ENCODE peak calls at places on chromosomes 11 and 22, in nine cellular contexts. N is left ventricle myocardium inferior; D is RWPE1; T is HFFc6; V is mesothelial cell of epicardium; W is BJ; H is CD4-positive, alpha-beta T cell; P is mammary epithelial cell; S is IMR-90. L is an unnamed sample.

GRCh38 chr11:87097582-87097981 is 59.8 kb downstream of the TMEM135 start:
- DNase-seq in D (peak), N (no peak), S (peak), P (peak), H (no peak), V (no peak), T (peak), W (no peak), L (peak)

GRCh38 chr11:118200901-118201680 is 23.7 kb downstream of the JAML start:
- DNase-seq in T (no peak), N (no peak), H (no peak), V (no peak), W (no peak), D (no peak), P (no peak), S (no peak), L (no peak)

GRCh38 chr11:19723572-19724342 is 11.1 kb downstream of the NAV2 start:
- DNase-seq in W (peak), P (peak), S (peak), T (peak), V (no peak), D (no peak), H (peak), N (no peak), L (peak)

GRCh38 chr11:36292311-36292722 is 3.1 kb upstream of the COMMD9 start:
- DNase-seq in D (peak), N (no peak), V (no peak), P (peak), S (peak), W (no peak), H (no peak), T (peak), L (peak)

GRCh38 chr22:25402501-25403283 is 161.8 kb upstream of the GRK3 start:
- DNase-seq in P (peak), T (peak), D (peak), H (no peak), W (no peak), N (peak), S (peak), V (no peak), L (peak)

GRCh38 chr22:32044913-32045312 is 1.9 kb downstream of the SLC5A1 start:
- DNase-seq in V (no peak), D (no peak), P (no peak), H (no peak), N (no peak), S (no peak), T (no peak), W (no peak), L (no peak)

GRCh38 chr11:108929241-108929640 is 264.4 kb downstream of the DDX10 start:
- DNase-seq in N (no peak), T (peak), D (peak), P (peak), S (peak), V (no peak), H (no peak), W (peak), L (peak)

GRCh38 chr22:46075764-46076531 is 74.4 kb upstream of the PPARA start:
- DNase-seq in V (peak), S (no peak), P (peak), H (no peak), D (no peak), N (peak), T (no peak), W (no peak), L (no peak)

GRCh38 chr22:36470994-36471331 is 10.5 kb downstream of the TXN2 start:
- DNase-seq in H (no peak), P (no peak), T (no peak), N (no peak), V (no peak), D (no peak), S (peak), W (no peak), L (peak)

GRCh38 chr11:109071712-109072524 is 350.1 kb upstream of the C11orf87 start:
- DNase-seq in P (peak), D (peak), N (no peak), W (no peak), H (no peak), V (no peak), T (no peak), S (peak), L (peak)

GRCh38 chr22:36775589-36775965 is 342 bp downstream of the IFT27 start:
- DNase-seq in D (no peak), H (no peak), S (peak), W (no peak), V (no peak), P (peak), N (peak), T (no peak), L (no peak)

GRCh38 chr11:118622376-118623290 is 15.2 kb downstream of the PHLDB1 start:
- DNase-seq in P (peak), W (no peak), V (no peak), D (peak), T (peak), N (peak), H (no peak), S (peak), L (peak)

GRCh38 chr22:38490915-38491314 is 15.2 kb downstream of the DDX17 start:
- DNase-seq in T (peak), W (no peak), N (peak), P (no peak), H (no peak), S (peak), V (no peak), D (no peak), L (no peak)

GRCh38 chr11:102551188-102551781 is 20.7 kb upstream of the MMP7 start:
- DNase-seq in V (no peak), P (no peak), W (no peak), D (no peak), T (no peak), H (no peak), N (no peak), S (no peak), L (no peak)

GRCh38 chr11:35144103-35144741 is 5.3 kb downstream of the CD44 start:
- DNase-seq in H (peak), T (peak), S (peak), D (peak), N (no peak), V (no peak), W (no peak), P (peak), L (peak)

GRCh38 chr22:49398646-49399045 is 429.0 kb downstream of the BRD1 start:
- DNase-seq in V (no peak), W (no peak), S (no peak), P (no peak), N (no peak), H (no peak), D (no peak), T (no peak), L (no peak)

GRCh38 chr11:118168751-118169150 is 7.7 kb downstream of the SCN2B start:
- DNase-seq in H (no peak), P (peak), W (no peak), N (no peak), T (no peak), D (no peak), S (no peak), V (no peak), L (peak)

GRCh38 chr11:17552392-17553248 is 5.6 kb downstream of the OTOG start:
- DNase-seq in N (no peak), W (no peak), D (no peak), H (no peak), V (no peak), S (peak), P (no peak), T (no peak), L (no peak)

GRCh38 chr11:81342956-81343355 is 1390.7 kb downstream of the FAM181B start:
- DNase-seq in W (no peak), H (no peak), V (no peak), T (no peak), S (no peak), D (no peak), N (no peak), P (no peak), L (no peak)

GRCh38 chr11:76692956-76693355 is 22.4 kb upstream of the LRRC32 start:
- DNase-seq in D (no peak), P (no peak), T (no peak), V (no peak), W (no peak), H (no peak), S (no peak), N (no peak), L (no peak)

GRCh38 chr11:122215244-122215992 is 99.4 kb upstream of the BLID start:
- DNase-seq in S (peak), W (peak), H (no peak), P (no peak), T (peak), V (peak), D (peak), N (peak), L (peak)

GRCh38 chr22:19784396-19785175 is 24.0 kb downstream of the TBX1 start:
- DNase-seq in T (no peak), H (no peak), W (no peak), P (no peak), D (no peak), N (no peak), V (peak), S (no peak), L (no peak)

GRCh38 chr22:42160830-42161696 is 30.5 kb upstream of the CYP2D6 start:
- DNase-seq in D (peak), H (no peak), T (no peak), P (no peak), W (no peak), V (no peak), N (no peak), S (no peak), L (peak)

GRCh38 chr22:40588726-40589125 is 47.8 kb downstream of the MRTFA start:
- DNase-seq in V (no peak), S (peak), T (peak), N (no peak), W (no peak), H (no peak), D (no peak), P (peak), L (peak)

GRCh38 chr22:47990486-47990885 is 1228.0 kb downstream of the TBC1D22A start:
- DNase-seq in N (no peak), T (no peak), V (no peak), H (no peak), P (no peak), W (no peak), S (no peak), D (no peak), L (no peak)

GRCh38 chr22:35892192-35892591 is 136.4 kb downstream of the RBFOX2 start:
- DNase-seq in N (no peak), S (peak), W (no peak), H (no peak), D (no peak), T (peak), P (peak), V (no peak), L (peak)

GRCh38 chr22:22948651-22949611 is 61.3 kb downstream of the IGLL5 start:
- DNase-seq in T (no peak), N (no peak), W (no peak), D (no peak), V (no peak), H (no peak), P (no peak), S (peak), L (no peak)

GRCh38 chr22:45488764-45489370 is 13.8 kb upstream of the FBLN1 start:
- DNase-seq in H (no peak), T (no peak), S (no peak), N (no peak), D (no peak), P (no peak), W (no peak), V (no peak), L (no peak)

GRCh38 chr22:23258826-23259170 is 78.5 kb downstream of the BCR start:
- DNase-seq in P (no peak), D (no peak), S (no peak), T (no peak), V (no peak), N (no peak), W (no peak), H (no peak), L (no peak)

GRCh38 chr11:30016588-30017363 is at the start of gene KCNA4:
- DNase-seq in D (peak), W (no peak), V (peak), N (peak), H (no peak), S (no peak), T (no peak), P (no peak), L (peak)

GRCh38 chr22:27318516-27318915 is 483.0 kb downstream of the MN1 start:
- DNase-seq in W (peak), H (no peak), P (no peak), S (peak), D (no peak), N (peak), V (no peak), T (peak), L (peak)

GRCh38 chr22:44727709-44728108 is 24.7 kb upstream of the ARHGAP8 start:
- DNase-seq in V (no peak), P (no peak), T (no peak), S (no peak), W (no peak), N (no peak), H (no peak), D (no peak), L (no peak)

GRCh38 chr11:8613036-8613435 is 19.0 kb upstream of the STK33 start:
- DNase-seq in H (no peak), T (no peak), W (no peak), P (peak), V (no peak), S (no peak), D (no peak), N (no peak), L (peak)

GRCh38 chr22:41479671-41480396 is 10.9 kb downstream of the ACO2 start:
- DNase-seq in H (no peak), D (no peak), P (no peak), W (no peak), N (no peak), V (no peak), T (peak), S (peak), L (no peak)

GRCh38 chr11:61131586-61131985 is 29.3 kb downstream of the CD5 start:
- DNase-seq in T (no peak), P (no peak), N (no peak), V (no peak), D (no peak), W (no peak), S (no peak), H (no peak), L (no peak)

GRCh38 chr22:44972363-44973083 is 37.3 kb downstream of the PHF21B start:
- DNase-seq in P (no peak), D (no peak), W (no peak), S (peak), N (no peak), V (no peak), T (no peak), H (no peak), L (peak)

GRCh38 chr22:40413873-40414272 is 43.5 kb downstream of the SGSM3 start:
- DNase-seq in W (no peak), P (no peak), H (no peak), S (no peak), T (no peak), N (no peak), V (no peak), D (no peak), L (no peak)

GRCh38 chr11:27200779-27201453 is 160.3 kb downstream of the BBOX1 start:
- DNase-seq in V (no peak), W (no peak), T (no peak), P (no peak), N (no peak), S (no peak), H (no peak), D (no peak), L (no peak)

GRCh38 chr22:40035351-40035750 is 40.6 kb downstream of the FAM83F start:
- DNase-seq in P (no peak), D (no peak), V (no peak), H (no peak), W (no peak), N (no peak), S (no peak), T (no peak), L (no peak)

GRCh38 chr22:16932577-16932976 is 75.4 kb downstream of the GAB4 start:
- DNase-seq in V (no peak), S (no peak), P (peak), D (no peak), W (no peak), H (no peak), T (no peak), N (no peak), L (no peak)
- TF ChIP-seq CTCF in V (no peak), S (no peak), P (peak), D (no peak), W (peak), H (no peak), T (peak), N (peak), L (no peak)

GRCh38 chr11:69716099-69716498 is 12.3 kb upstream of the FGF19 start:
- DNase-seq in D (no peak), V (no peak), S (no peak), P (no peak), N (no peak), H (no peak), W (no peak), T (no peak), L (no peak)

GRCh38 chr11:69715446-69715845 is 11.6 kb upstream of the FGF19 start:
- DNase-seq in S (no peak), H (no peak), N (no peak), D (no peak), P (no peak), W (no peak), T (no peak), V (no peak), L (no peak)

GRCh38 chr11:69716891-69717747 is 13.3 kb upstream of the FGF19 start:
- DNase-seq in W (no peak), D (no peak), S (no peak), V (no peak), H (no peak), P (no peak), N (no peak), T (no peak), L (no peak)

GRCh38 chr11:69718912-69719311 is 15.1 kb upstream of the FGF19 start:
- DNase-seq in S (no peak), P (no peak), H (no peak), D (no peak), N (no peak), V (no peak), W (no peak), T (no peak), L (no peak)

DNA sequence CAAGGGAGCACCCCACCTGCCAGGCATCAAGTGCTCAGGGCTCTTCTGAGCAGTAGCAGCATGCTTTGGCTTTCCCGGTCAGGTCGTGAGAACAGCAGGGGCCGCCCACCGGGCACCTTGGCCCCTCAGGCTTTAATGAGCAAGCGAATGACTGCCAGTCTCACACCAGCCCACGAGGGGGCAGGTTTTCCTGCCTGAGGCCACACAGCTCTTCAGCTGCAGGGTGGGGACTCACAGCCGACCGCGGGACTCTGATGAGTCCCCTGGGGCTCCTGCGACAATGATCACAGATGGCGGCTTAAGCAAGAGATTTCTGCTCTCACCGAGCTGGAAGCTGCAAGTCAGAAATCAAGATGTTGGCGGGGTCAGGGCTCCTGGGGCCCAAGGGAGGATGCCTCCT is 14.3 kb upstream of the FGF19 start:
- DNase-seq in P (no peak), W (no peak), D (peak), T (peak), S (peak), H (no peak), V (no peak), N (peak), L (peak)
- TF ChIP-seq CTCF in P (peak), W (peak), D (no peak), T (peak), S (peak), H (no peak), V (peak), N (peak), L (peak)

GRCh38 chr11:115215694-115216615 is 288.3 kb downstream of the CADM1 start:
- DNase-seq in V (no peak), T (no peak), W (no peak), S (no peak), D (no peak), P (no peak), N (no peak), H (no peak), L (peak)
- TF ChIP-seq CTCF in V (no peak), T (no peak), W (peak), S (peak), D (peak), P (peak), N (no peak), H (peak), L (peak)

GRCh38 chr11:1918436-1919315 is 827 bp upstream of the TNNT3 start:
- DNase-seq in H (no peak), N (no peak), D (no peak), V (no peak), P (no peak), W (no peak), T (no peak), S (no peak), L (no peak)

GRCh38 chr11:1920128-1920908 is 815 bp downstream of the TNNT3 start:
- DNase-seq in H (no peak), W (no peak), P (no peak), S (no peak), V (no peak), T (no peak), D (no peak), N (no peak), L (no peak)

GRCh38 chr11:1917523-1918435 is 1.7 kb upstream of the TNNT3 start:
- DNase-seq in S (no peak), N (no peak), W (no peak), D (no peak), H (no peak), V (no peak), P (no peak), T (no peak), L (no peak)

GRCh38 chr11:1920909-1921575 is 1.5 kb downstream of the TNNT3 start:
- DNase-seq in S (no peak), W (no peak), D (no peak), T (no peak), V (no peak), H (no peak), P (no peak), N (no peak), L (no peak)

DNA sequence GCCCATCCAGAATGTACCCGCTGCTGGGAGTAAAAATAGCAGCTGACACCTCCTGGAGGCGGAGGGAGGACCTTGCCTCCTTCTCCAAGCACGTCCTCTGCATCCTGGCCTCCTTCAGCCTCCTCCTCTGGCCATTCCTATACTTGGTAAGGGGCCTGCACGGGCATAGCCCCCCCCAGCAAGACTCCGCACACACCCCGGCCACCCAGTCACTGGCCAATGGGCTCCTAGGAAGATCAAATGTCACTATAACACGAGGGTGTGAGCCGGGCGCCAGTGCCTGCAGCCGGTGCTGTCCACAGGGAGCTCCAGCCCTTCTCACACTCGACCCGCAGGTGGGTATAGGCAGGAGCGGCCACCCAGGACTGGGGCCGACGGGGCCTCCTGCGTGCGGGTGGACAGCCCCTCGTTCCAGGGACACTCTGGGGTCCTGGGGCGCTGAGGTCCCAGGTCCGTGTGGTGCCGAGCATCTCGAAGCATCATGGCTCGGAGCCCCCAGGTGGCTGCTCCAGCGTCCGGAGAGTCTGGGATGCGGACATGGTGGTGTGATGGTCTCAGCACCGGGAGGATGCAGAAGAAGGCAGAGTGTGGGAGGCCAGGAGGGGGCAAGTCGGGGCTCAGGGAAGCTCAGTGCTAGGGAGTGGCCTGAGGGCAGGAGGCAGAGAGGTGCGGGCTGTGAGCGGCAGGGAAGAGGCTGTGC is at the start of gene TNNT3:
- DNase-seq in H (no peak), D (no peak), S (no peak), N (no peak), P (no peak), V (no peak), W (no peak), T (no peak), L (no peak)
- TF ChIP-seq CTCF in H (no peak), D (no peak), S (no peak), N (no peak), P (no peak), V (no peak), W (no peak), T (no peak), L (no peak)

GRCh38 chr11:66883021-66883968 is 26.4 kb downstream of the LRFN4 start:
- DNase-seq in D (no peak), V (no peak), H (no peak), N (no peak), P (peak), T (peak), W (peak), S (peak), L (peak)
- TF ChIP-seq CTCF in D (peak), V (peak), H (peak), N (peak), P (peak), T (peak), W (peak), S (peak), L (peak)